ENCODE peak calls at places on chromosomes 5 and 9, in four cellular contexts. V is heart left ventricle, T is tibial nerve, Y is brain microvascular endothelial cell. K is an unnamed sample.

GRCh38 chr5:54704341-54704740 is 186.8 kb downstream of the SNX18 start:
- DNase-seq in V (no peak), T (no peak), Y (no peak), K (no peak)

GRCh38 chr5:6712136-6712581 is 1.1 kb upstream of the TENT4A start:
- DNase-seq in V (peak), T (peak), Y (peak), K (peak)

GRCh38 chr5:180621311-180621710 is 28.1 kb downstream of the FLT4 start:
- DNase-seq in V (no peak), T (no peak), Y (no peak), K (no peak)

GRCh38 chr5:32190094-32190493 is 16.0 kb upstream of the GOLPH3 start:
- DNase-seq in V (peak), T (peak), Y (no peak), K (no peak)

GRCh38 chr5:139383275-139383992 is at the start of gene SLC23A1:
- DNase-seq in V (peak), T (no peak), Y (no peak), K (no peak)

GRCh38 chr5:87120518-87121314 is 147.0 kb upstream of the RASA1 start:
- DNase-seq in V (no peak), T (no peak), Y (peak), K (no peak)

GRCh38 chr5:171630670-171631065 is 154.9 kb upstream of the SMIM23 start:
- DNase-seq in V (no peak), T (no peak), Y (no peak), K (no peak)

GRCh38 chr5:93607367-93608258 is 24.6 kb downstream of the NR2F1 start:
- DNase-seq in V (no peak), T (peak), Y (peak), K (peak)

GRCh38 chr5:61363715-61364114 is 31.7 kb downstream of the ZSWIM6 start:
- DNase-seq in V (no peak), T (no peak), Y (no peak), K (no peak)

GRCh38 chr9:23811633-23812032 is 14.4 kb downstream of the ELAVL2 start:
- DNase-seq in V (no peak), T (no peak), Y (no peak), K (no peak)

GRCh38 chr5:176365663-176366574 is 632 bp downstream of the ARL10 start:
- DNase-seq in V (peak), T (no peak), Y (no peak), K (no peak)

GRCh38 chr9:26243722-26244121 is 565.5 kb upstream of the TUSC1 start:
- DNase-seq in V (no peak), T (no peak), Y (peak), K (no peak)

GRCh38 chr5:79845448-79846197 is 145.4 kb downstream of the MTX3 start:
- DNase-seq in V (no peak), T (peak), Y (peak), K (no peak)

GRCh38 chr5:84383816-84384603 is 670 bp downstream of the EDIL3 start:
- DNase-seq in V (peak), T (peak), Y (peak), K (peak)

GRCh38 chr9:15915711-15916110 is 362.9 kb downstream of the CCDC171 start:
- DNase-seq in V (no peak), T (no peak), Y (no peak), K (no peak)

GRCh38 chr9:3848445-3849114 is 322.8 kb upstream of the RFX3 start:
- DNase-seq in V (no peak), T (no peak), Y (no peak), K (peak)

GRCh38 chr5:103526164-103526915 is 36.2 kb downstream of the NUDT12 start:
- DNase-seq in V (no peak), T (peak), Y (peak), K (peak)

GRCh38 chr9:94656190-94656589 is 16.9 kb upstream of the FBP1 start:
- DNase-seq in V (no peak), T (no peak), Y (no peak), K (no peak)

GRCh38 chr5:155587458-155587857 is 573.9 kb downstream of the KIF4B start:
- DNase-seq in V (no peak), T (no peak), Y (no peak), K (no peak)

GRCh38 chr5:3030511-3031165 is 279.2 kb upstream of the IRX2 start:
- DNase-seq in V (no peak), T (no peak), Y (no peak), K (no peak)

GRCh38 chr5:140794594-140795258 is at the start of gene PCDHA2:
- DNase-seq in V (no peak), T (no peak), Y (no peak), K (no peak)

GRCh38 chr9:29212590-29213373 is 1639.5 kb upstream of the C9orf72 start:
- DNase-seq in V (no peak), T (no peak), Y (no peak), K (peak)

GRCh38 chr9:27967236-27967635 is 394.0 kb upstream of the C9orf72 start:
- DNase-seq in V (no peak), T (no peak), Y (no peak), K (no peak)
- H3K27ac ChIP-seq in V (no peak), T (no peak), Y (no peak), K (no peak)

DNA sequence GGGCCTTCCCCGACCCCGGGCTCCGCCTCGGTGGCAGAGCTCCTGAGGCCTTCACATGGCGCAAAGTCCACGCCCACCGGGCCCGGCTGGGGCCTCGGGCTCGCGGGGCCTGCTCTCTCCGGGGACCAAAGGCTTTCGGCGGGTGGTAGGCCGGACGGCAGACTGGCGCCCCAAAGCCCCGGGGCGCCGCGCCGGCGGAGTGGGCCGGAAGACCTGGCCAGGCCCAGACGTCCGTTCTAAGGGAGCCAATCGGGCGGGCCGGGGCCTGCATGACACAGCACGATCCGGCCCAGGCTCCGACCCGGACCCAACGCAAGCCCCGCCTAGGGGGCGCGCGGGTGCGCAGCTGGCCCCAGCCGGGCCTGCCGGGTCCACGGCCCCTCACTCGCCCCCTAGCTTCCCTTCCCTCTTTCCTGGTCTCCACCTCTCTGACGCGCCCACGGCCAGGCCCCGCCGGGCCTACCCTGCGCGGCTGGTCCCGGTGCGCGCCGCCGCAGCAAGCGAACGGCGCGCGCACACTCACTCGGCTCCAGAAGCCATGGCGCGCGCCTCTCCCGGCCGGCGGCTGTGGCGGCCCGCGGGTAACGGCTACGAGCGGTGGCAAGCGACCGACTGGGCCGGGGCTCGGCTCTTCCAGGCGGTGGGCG is 488 bp downstream of the VCP start:
- DNase-seq in V (peak), T (peak), Y (peak), K (peak)
- H3K27ac ChIP-seq in V (peak), T (peak), Y (peak), K (peak)

DNA sequence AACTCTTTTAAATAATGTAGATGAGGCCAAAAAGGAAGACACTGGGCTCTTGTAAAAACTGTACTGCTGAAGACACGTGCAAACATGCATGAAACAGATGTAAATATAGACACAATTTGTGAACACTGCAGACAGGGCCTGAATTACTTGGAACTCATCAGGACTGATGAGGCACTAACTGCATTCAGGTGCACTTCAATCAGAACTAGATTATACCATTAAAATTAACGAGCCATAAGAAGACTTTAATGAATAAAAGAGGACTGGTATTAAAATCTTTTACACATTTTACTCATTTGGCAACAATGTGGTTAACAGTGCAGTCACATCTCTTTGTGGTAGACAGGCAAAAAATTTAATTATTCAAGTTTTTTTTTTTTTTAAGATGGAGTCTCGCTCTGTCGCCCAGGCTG is 13.4 kb upstream of the ZCCHC9 start:
- DNase-seq in V (no peak), T (no peak), Y (no peak), K (no peak)
- H3K27ac ChIP-seq in V (no peak), T (no peak), Y (no peak), K (no peak)

DNA sequence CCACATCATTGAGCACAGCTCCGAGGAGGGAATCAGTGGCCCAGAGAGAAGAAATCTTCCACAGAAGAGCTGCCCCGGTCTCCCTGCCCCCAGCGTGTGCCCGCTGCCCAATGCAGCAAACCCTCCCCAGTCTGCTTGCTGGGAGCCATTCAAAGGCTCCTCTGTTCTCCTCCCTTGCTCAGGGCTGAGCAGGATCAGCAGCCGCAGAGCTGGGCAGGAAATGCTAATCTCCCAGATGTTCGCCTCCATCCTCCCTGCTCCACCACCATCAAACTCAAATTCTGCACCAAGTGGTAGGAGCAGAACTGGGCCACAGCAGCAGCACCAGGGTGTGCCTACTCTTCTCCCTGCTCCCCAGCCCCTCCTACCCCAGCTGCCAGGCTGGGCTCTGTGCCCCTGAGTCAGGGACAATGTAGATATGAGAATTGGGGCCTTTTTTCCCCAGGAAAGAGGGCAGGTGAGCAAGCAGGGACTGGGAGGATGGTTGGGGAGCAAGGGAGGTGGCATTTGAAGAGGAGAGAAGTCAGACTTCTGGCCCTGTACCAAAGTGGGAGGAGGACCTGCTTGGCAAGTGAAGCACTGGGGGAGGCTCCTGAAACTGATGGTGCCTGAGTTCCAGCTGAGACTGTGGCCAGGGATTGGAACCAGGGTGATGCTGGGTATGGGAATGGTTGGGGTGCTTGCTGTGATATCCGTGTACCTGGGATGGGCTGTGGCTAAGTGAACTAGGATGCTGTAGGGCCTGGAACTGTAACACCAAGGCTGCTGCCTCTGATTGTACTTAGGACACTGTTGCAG is 1.9 kb upstream of the PCDH1 start:
- DNase-seq in V (no peak), T (no peak), Y (no peak), K (no peak)
- H3K27ac ChIP-seq in V (peak), T (peak), Y (no peak), K (no peak)

DNA sequence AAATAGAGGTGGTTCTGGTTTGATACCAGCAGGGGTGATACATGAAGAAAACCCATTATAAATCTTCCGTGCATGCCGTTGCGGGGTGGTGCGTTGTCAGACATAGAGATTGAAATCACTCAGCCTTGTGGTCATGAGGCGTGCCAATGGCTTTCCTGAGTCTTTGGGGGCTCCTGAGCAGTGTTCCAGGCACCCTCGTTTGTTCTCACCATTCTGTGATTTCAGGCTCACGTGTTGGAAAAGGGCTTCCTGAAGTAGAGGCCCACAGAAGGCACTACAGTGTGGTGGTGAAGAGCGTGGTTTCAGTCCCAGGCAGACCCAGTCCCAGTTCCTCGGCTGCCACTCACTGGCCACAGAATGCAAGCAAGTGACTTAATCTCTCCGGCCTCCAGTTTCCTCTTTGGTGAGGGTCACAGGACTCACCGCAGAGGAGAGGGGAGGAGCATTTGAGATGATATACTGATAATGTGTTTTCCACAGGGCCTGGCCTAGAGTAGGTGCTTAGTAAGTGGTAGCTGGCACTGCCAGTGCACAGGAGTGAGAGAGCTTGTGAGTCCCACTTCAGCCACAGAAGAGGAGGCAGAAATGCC is 20.5 kb upstream of the GLRX start:
- DNase-seq in V (peak), T (peak), Y (peak), K (peak)
- H3K27ac ChIP-seq in V (no peak), T (peak), Y (peak), K (no peak)

GRCh38 chr9:89439571-89439970 is 58.3 kb downstream of the SEMA4D start:
- DNase-seq in V (no peak), T (no peak), Y (no peak), K (no peak)
- H3K27ac ChIP-seq in V (no peak), T (peak), Y (no peak), K (no peak)

DNA sequence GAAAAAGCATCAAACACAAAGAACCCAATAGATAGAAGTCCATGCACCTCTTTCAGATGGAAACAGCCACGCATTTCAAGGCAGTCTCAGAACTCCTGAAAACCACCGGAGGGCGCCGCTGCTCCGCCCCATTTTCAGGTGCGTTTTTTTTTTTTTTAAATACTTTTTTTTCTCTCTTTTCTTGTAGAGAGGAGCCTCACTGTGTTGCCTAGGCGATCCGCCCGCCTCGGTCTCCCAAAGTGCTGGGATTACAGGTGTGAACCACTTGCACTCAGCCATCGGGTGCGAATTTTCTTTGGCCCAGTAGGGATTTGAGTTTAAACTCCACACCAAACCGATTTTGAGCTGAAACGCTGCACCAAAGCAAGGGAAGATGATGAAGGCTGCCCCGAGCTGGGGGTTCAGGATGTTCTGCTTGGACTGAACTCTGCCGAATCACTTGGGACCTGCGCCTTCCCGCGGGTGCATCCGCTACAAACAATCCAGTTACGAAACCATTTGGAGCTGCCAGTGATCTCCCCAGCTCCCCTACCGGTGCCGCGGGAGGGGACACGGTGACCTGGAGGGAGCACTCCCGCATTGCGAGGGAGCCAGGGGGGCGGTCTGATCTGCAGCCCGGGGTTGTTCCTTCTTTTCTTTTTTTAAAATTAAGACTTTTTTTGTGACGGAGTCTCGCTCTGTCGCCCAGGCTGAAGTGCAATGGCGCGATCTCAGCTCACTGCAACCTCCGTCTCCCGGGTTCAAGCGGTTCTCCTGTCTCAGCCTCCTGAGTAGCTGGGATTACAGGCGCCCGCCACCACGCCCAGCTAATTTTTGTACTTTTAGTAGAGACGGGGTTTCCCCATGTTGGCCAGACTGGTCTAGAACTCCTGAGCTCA is 1.4 kb downstream of the PTGR1 start:
- DNase-seq in V (peak), T (peak), Y (peak), K (peak)
- H3K27ac ChIP-seq in V (no peak), T (peak), Y (peak), K (no peak)